ENCODE peak calls at places on chromosomes 12 and 14, in seven cellular contexts. T, K, U, N, F, I and Z are unnamed samples.

GRCh38 chr12:118983147-118983824 is 1.9 kb downstream of the SRRM4 start:
- DNase-seq in T (no peak), N (no peak), I (no peak), K (no peak), U (no peak), F (no peak), Z (no peak)

GRCh38 chr14:54446201-54446693 is 5.1 kb upstream of the CNIH1 start:
- DNase-seq in U (no peak), T (no peak), N (no peak), K (no peak), F (no peak), I (no peak), Z (peak; percentile 30)

GRCh38 chr12:1799882-1800645 is 20.3 kb upstream of the LRTM2 start:
- DNase-seq in K (no peak), T (no peak), I (no peak), N (no peak), U (no peak), F (peak; percentile 67), Z (no peak)

GRCh38 chr14:67166450-67166853 is 22.8 kb upstream of the GARIN2 start:
- DNase-seq in F (no peak), U (no peak), I (peak; percentile 19), K (no peak), T (no peak), N (peak; percentile 60), Z (peak; percentile 13)

GRCh38 chr14:58149196-58149595 is 2.8 kb downstream of the ARMH4 start:
- DNase-seq in K (no peak), N (no peak), U (no peak), T (no peak), I (no peak), F (no peak), Z (no peak)

GRCh38 chr14:89701079-89702043 is 253.2 kb downstream of the EFCAB11 start:
- DNase-seq in F (peak; percentile 94), U (peak; percentile 92), T (peak; percentile 90), I (peak; percentile 85), K (peak; percentile 92), N (peak; percentile 35), Z (peak; percentile 68)

GRCh38 chr12:112908548-112908947 is 1.8 kb downstream of the OAS1 start:
- DNase-seq in F (no peak), N (no peak), U (no peak), I (no peak), K (no peak), T (no peak), Z (no peak)

GRCh38 chr12:94272280-94272679 is 123.9 kb downstream of the PLXNC1 start:
- DNase-seq in N (no peak), K (no peak), T (no peak), F (peak; percentile 43), U (no peak), I (no peak), Z (no peak)

GRCh38 chr12:67929373-67929772 is 59.9 kb upstream of the IFNG-AS1 start:
- DNase-seq in I (no peak), K (no peak), N (no peak), T (no peak), F (no peak), U (no peak), Z (no peak)

GRCh38 chr12:34398366-34398705 is 376.0 kb downstream of the ALG10 start:
- DNase-seq in K (peak; percentile 35), I (peak; percentile 0), N (no peak), U (no peak), T (peak; percentile 16), F (no peak), Z (no peak)

GRCh38 chr14:50800032-50800431 is 30.9 kb downstream of the NIN start:
- DNase-seq in F (no peak), K (no peak), I (no peak), N (peak; percentile 37), T (no peak), U (no peak), Z (no peak)

GRCh38 chr12:114018669-114019068 is 52.5 kb upstream of the RBM19 start:
- DNase-seq in N (no peak), F (no peak), T (no peak), K (no peak), I (no peak), U (no peak), Z (peak; percentile 64)

GRCh38 chr14:94458096-94458495 is 5.5 kb upstream of the SERPINA11 start:
- DNase-seq in T (no peak), U (no peak), I (no peak), F (no peak), N (no peak), K (no peak), Z (no peak)

GRCh38 chr14:68367444-68368014 is 425.3 kb downstream of the ZFP36L1 start:
- DNase-seq in I (no peak), T (no peak), K (no peak), N (no peak), U (no peak), F (no peak), Z (no peak)

GRCh38 chr14:24418492-24418873 is 11.0 kb downstream of the CBLN3 start:
- DNase-seq in F (no peak), K (no peak), N (peak; percentile 78), T (peak; percentile 89), U (no peak), I (no peak), Z (no peak)
- H3K27ac ChIP-seq in F (no peak overlapping the region), K (peak overlapping the region; percentile 30), N (peak overlapping the region; percentile 65), T (no peak overlapping the region), U (no peak overlapping the region), I (no peak overlapping the region), Z (no peak overlapping the region)

DNA sequence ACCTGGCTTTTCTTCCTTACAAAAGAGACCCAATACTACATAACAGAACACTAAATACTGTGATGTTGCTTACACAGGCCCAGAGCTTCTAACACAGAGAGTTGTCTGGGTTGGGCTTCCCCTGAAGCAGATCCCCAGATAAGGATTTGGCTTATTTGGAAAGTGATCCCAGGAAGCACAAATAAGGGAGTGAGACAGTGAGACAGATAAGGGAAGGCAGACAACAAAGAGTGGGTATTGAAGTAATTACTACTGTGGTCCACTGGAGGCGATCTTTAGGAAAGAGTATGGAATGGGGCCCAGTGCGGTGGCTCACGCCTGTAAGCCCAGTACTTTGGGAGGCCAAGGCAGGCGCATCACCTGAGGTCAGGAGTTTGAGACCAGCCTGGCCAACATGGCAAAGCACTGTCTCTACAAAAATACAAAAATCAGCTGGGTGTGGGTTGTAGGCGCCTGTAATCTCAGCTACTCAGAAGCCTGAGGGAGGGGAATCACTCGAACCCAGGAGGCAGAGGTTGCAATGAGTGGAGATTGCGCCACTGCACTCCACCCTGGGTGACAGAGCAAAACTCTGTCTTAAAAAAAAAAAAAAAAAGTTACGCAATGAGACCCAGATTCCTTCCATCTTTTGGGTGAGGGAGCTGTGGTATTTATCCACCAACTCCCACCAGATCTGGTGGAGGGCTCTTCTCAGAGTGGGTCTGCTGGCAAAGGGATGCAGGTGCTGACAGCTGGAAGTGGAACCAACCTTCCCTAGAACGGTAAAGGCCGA is 10.2 kb upstream of the C12orf43 start:
- DNase-seq in K (no peak), N (no peak), F (no peak), I (peak; percentile 51), T (no peak), U (no peak), Z (no peak)
- TF ChIP-seq CTCF in K (no peak), N (no peak), F (no peak), I (peak; percentile 35), T (no peak), U (no peak), Z (no peak)

GRCh38 chr12:117689857-117690256 is 278.9 kb downstream of the KSR2 start:
- DNase-seq in U (no peak), F (no peak), T (no peak), I (no peak), K (no peak), N (no peak), Z (no peak)
- TF ChIP-seq POLR2AphosphoS5 in U (no peak), F (no peak), T (no peak), I (no peak), K (no peak), N (no peak), Z (no peak)

DNA sequence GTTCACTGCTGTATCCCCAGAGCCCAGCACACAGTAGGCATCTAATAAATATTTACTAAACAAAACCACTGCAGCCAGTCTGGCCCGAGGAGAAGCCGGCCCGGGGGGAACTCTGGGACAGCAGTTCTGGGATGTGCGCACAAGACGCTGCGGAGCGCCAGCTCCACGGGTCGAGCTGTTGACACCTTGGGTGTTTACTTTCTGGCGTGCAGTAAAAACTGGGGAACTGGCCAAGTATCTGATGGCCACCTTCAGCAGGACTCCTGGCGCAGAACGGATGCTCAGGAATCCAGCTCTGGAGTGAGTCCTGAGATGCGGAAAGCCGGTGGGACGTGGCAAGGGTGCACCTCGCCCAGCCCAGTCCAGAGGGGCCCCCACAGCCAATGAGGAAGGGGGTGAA is 65.6 kb downstream of the NCOR2 start:
- DNase-seq in K (no peak), N (no peak), F (no peak), U (no peak), I (no peak), T (no peak), Z (no peak)
- H3K27ac ChIP-seq in K (peak overlapping the region; percentile 80), N (no peak overlapping the region), F (no peak overlapping the region), U (peak overlapping the region; percentile 83), I (no peak overlapping the region), T (no peak overlapping the region), Z (peak overlapping the region; percentile 28)